ENCODE peak calls at places on chromosomes 13 and 19, in five cellular contexts. F, R, I, L and E are unnamed samples.

GRCh38 chr13:90706631-90707030 is 640.9 kb upstream of the MIR17HG start:
- DNase-seq in F (no peak), R (no peak), I (no peak), L (no peak), E (no peak)

GRCh38 chr13:80473695-80474094 is 132.8 kb upstream of the SPRY2 start:
- DNase-seq in F (no peak), R (no peak), I (no peak), L (peak; percentile 93), E (peak; percentile 57)

GRCh38 chr13:40446365-40446764 is 220.1 kb downstream of the FOXO1 start:
- DNase-seq in F (no peak), R (no peak), I (no peak), L (peak; percentile 67), E (no peak)

GRCh38 chr13:98658131-98658530 is 81.2 kb upstream of the STK24 start:
- DNase-seq in F (no peak), R (no peak), I (no peak), L (peak; percentile 33), E (no peak)

GRCh38 chr13:33194820-33195692 is 90.5 kb downstream of the STARD13 start:
- DNase-seq in F (peak; percentile 30), R (no peak), I (no peak), L (peak; percentile 81), E (peak; percentile 46)

GRCh38 chr19:5691205-5691929 is 1.3 kb downstream of the RPL36 start:
- DNase-seq in F (peak; percentile 66), R (peak; percentile 54), I (peak; percentile 63), L (peak; percentile 73), E (peak; percentile 48)

GRCh38 chr13:30737511-30738342 is 2.4 kb downstream of the ALOX5AP start:
- DNase-seq in F (no peak), R (no peak), I (no peak), L (no peak), E (no peak)

GRCh38 chr13:73141292-73141771 is 82.5 kb downstream of the KLF5 start:
- DNase-seq in F (peak; percentile 29), R (no peak), I (no peak), L (peak; percentile 6), E (no peak)

GRCh38 chr13:41398494-41399190 is 58.7 kb upstream of the RGCC start:
- DNase-seq in F (no peak), R (no peak), I (no peak), L (peak; percentile 25), E (no peak)

GRCh38 chr13:50512602-50513527 is 330.6 kb downstream of the DLEU7 start:
- DNase-seq in F (peak; percentile 77), R (no peak), I (peak; percentile 31), L (peak; percentile 76), E (no peak)